ENCODE peak calls at places on chromosomes 3 and 15, in six cellular contexts. I is KBM-7, U is KG1, Z is WTC11, V is glomerular endothelial cell, K is brain microvascular endothelial cell. H is an unnamed sample.

GRCh38 chr15:73755481-73755880 is 2.3 kb upstream of the INSYN1 start:
- DNase-seq in I (no peak), U (no peak), Z (no peak), V (no peak), K (no peak), H (no peak)

GRCh38 chr3:16658933-16659793 is 53.9 kb upstream of the DAZL start:
- DNase-seq in I (peak; percentile 45), U (no peak), Z (no peak), V (no peak), K (no peak), H (no peak)

GRCh38 chr15:63950911-63951481 is 95.3 kb downstream of the DAPK2 start:
- DNase-seq in I (no peak), U (no peak), Z (no peak), V (no peak), K (peak; percentile 74), H (peak; percentile 71)

GRCh38 chr3:170961616-170962400 is 53.4 kb upstream of the EIF5A2 start:
- DNase-seq in I (peak; percentile 60), U (no peak), Z (no peak), V (peak; percentile 36), K (peak; percentile 16), H (peak; percentile 39)

GRCh38 chr3:42013652-42014442 is 51.9 kb upstream of the ULK4 start:
- DNase-seq in I (no peak), U (no peak), Z (peak; percentile 39), V (no peak), K (no peak), H (peak; percentile 56)

GRCh38 chr3:179666436-179667035 is 13.7 kb downstream of the USP13 start:
- DNase-seq in I (no peak), U (no peak), Z (peak; percentile 24), V (no peak), K (no peak), H (peak; percentile 22)

GRCh38 chr15:26866298-26867198 is at the start of gene GABRA5:
- DNase-seq in I (no peak), U (no peak), Z (peak; percentile 79), V (no peak), K (peak; percentile 2), H (peak; percentile 55)

GRCh38 chr3:180860180-180860858 is 52.2 kb upstream of the FXR1 start:
- DNase-seq in I (peak; percentile 31), U (no peak), Z (no peak), V (no peak), K (no peak), H (no peak)

GRCh38 chr3:123688241-123688747 is 103.4 kb upstream of the HACD2 start:
- DNase-seq in I (no peak), U (no peak), Z (no peak), V (peak; percentile 68), K (peak; percentile 96), H (peak; percentile 89)

GRCh38 chr3:127673191-127674098 is 693 bp downstream of the ABTB1 start:
- DNase-seq in I (no peak), U (no peak), Z (peak; percentile 17), V (no peak), K (peak; percentile 56), H (peak; percentile 75)

GRCh38 chr3:32432711-32433530 is 41.3 kb downstream of the CMTM7 start:
- DNase-seq in I (no peak), U (no peak), Z (no peak), V (no peak), K (no peak), H (no peak)

GRCh38 chr3:155890671-155891190 is 20.3 kb downstream of the GMPS start:
- DNase-seq in I (no peak), U (no peak), Z (no peak), V (no peak), K (no peak), H (peak; percentile 55)

GRCh38 chr3:73552700-73553099 is 72.0 kb downstream of the PDZRN3 start:
- DNase-seq in I (no peak), U (no peak), Z (no peak), V (no peak), K (peak; percentile 27), H (peak; percentile 37)

GRCh38 chr15:46682969-46683791 is 1034.1 kb upstream of the SEMA6D start:
- DNase-seq in I (no peak), U (no peak), Z (no peak), V (no peak), K (no peak), H (no peak)

GRCh38 chr3:100993309-100993708 is at the start of gene ABI3BP:
- DNase-seq in I (no peak), U (no peak), Z (peak; percentile 16), V (no peak), K (peak; percentile 81), H (peak; percentile 81)

GRCh38 chr3:110750201-110750600 is 321.4 kb upstream of the NECTIN3 start:
- DNase-seq in I (no peak), U (no peak), Z (no peak), V (no peak), K (no peak), H (no peak)

GRCh38 chr3:133424937-133425869 is 25.3 kb downstream of the BFSP2 start:
- DNase-seq in I (no peak), U (no peak), Z (no peak), V (no peak), K (no peak), H (no peak)

GRCh38 chr3:157174265-157174615 is 14.3 kb upstream of the CCNL1 start:
- DNase-seq in I (no peak), U (no peak), Z (no peak), V (no peak), K (peak; percentile 4), H (no peak)

GRCh38 chr15:82930466-82930865 is 22.1 kb downstream of the HOMER2 start:
- DNase-seq in I (no peak), U (no peak), Z (no peak), V (no peak), K (no peak), H (no peak)

GRCh38 chr15:98881526-98882517 is 125.8 kb downstream of the PGPEP1L start:
- DNase-seq in I (peak; percentile 55), U (no peak), Z (no peak), V (no peak), K (no peak), H (peak; percentile 44)

GRCh38 chr3:104564045-104564643 is 802.6 kb upstream of the ALCAM start:
- DNase-seq in I (peak; percentile 71), U (no peak), Z (peak; percentile 73), V (peak; percentile 37), K (peak; percentile 38), H (peak; percentile 3)

GRCh38 chr3:190514163-190515153 is 573 bp downstream of the IL1RAP start:
- DNase-seq in I (peak; percentile 57), U (no peak), Z (peak; percentile 25), V (no peak), K (peak; percentile 38), H (peak; percentile 47)

GRCh38 chr3:56911363-56911762 is 109.6 kb upstream of the ARHGEF3 start:
- DNase-seq in I (peak; percentile 64), U (no peak), Z (no peak), V (no peak), K (no peak), H (no peak)

GRCh38 chr15:77060560-77060959 is 10.3 kb downstream of the TSPAN3 start:
- DNase-seq in I (no peak), U (no peak), Z (no peak), V (no peak), K (peak; percentile 14), H (peak; percentile 18)

GRCh38 chr3:38834110-38834509 is 18.1 kb upstream of the SCN10A start:
- DNase-seq in I (peak; percentile 71), U (peak; percentile 68), Z (peak; percentile 53), V (peak; percentile 51), K (peak; percentile 89), H (peak; percentile 77)

GRCh38 chr15:66815322-66815721 is 113.3 kb downstream of the SMAD6 start:
- DNase-seq in I (no peak), U (no peak), Z (no peak), V (peak; percentile 18), K (peak; percentile 82), H (peak; percentile 65)

GRCh38 chr3:187673012-187673411 is 2.8 kb upstream of the SST start:
- DNase-seq in I (no peak), U (no peak), Z (no peak), V (no peak), K (no peak), H (peak; percentile 12)

GRCh38 chr3:23809294-23809693 is 3.5 kb downstream of the UBE2E1 start:
- DNase-seq in I (no peak), U (no peak), Z (no peak), V (no peak), K (no peak), H (no peak)

GRCh38 chr3:171349392-171349791 is 110.8 kb downstream of the TNIK start:
- DNase-seq in I (no peak), U (no peak), Z (no peak), V (no peak), K (no peak), H (no peak)

H was measured in AG08396.